ENCODE peak calls at places on chromosomes 12 and 14, in seven cellular contexts. One of them, this sample, is unnamed.

GRCh38 chr14:79248771-79249170 is 962.5 kb downstream of the DIO2 start:
- DNase-seq in GM23248: no peak
- DNase-seq in PC-3: no peak
- DNase-seq in MM.1S: no peak
- DNase-seq in OCI-LY7: no peak
- DNase-seq in neural progenitor cell: no peak
- DNase-seq in GM23338: no peak
- DNase-seq in this sample: no peak

GRCh38 chr12:69553626-69554248 is 31.5 kb upstream of the CCT2 start:
- DNase-seq in PC-3: peak; percentile 69
- DNase-seq in GM23338: no peak
- DNase-seq in neural progenitor cell: no peak
- DNase-seq in GM23248: peak; percentile 74
- DNase-seq in OCI-LY7: no peak
- DNase-seq in MM.1S: no peak
- DNase-seq in this sample: no peak

GRCh38 chr14:104361101-104361591 is 218.4 kb upstream of the C14orf180 start:
- DNase-seq in neural progenitor cell: no peak
- DNase-seq in OCI-LY7: no peak
- DNase-seq in GM23248: no peak
- DNase-seq in MM.1S: no peak
- DNase-seq in PC-3: no peak
- DNase-seq in GM23338: no peak
- DNase-seq in this sample: no peak

GRCh38 chr14:77000340-77001235 is 27.9 kb downstream of the IRF2BPL start:
- DNase-seq in PC-3: no peak
- DNase-seq in MM.1S: peak; percentile 77
- DNase-seq in GM23248: peak; percentile 89
- DNase-seq in OCI-LY7: peak; percentile 76
- DNase-seq in GM23338: peak; percentile 38
- DNase-seq in neural progenitor cell: peak; percentile 46
- DNase-seq in this sample: no peak

GRCh38 chr14:90545966-90546751 is 149.3 kb downstream of the CALM1 start:
- DNase-seq in PC-3: no peak
- DNase-seq in neural progenitor cell: no peak
- DNase-seq in OCI-LY7: no peak
- DNase-seq in MM.1S: no peak
- DNase-seq in GM23248: peak; percentile 9
- DNase-seq in GM23338: no peak
- DNase-seq in this sample: no peak

GRCh38 chr14:64476438-64476837 is 11.1 kb downstream of the AKAP5 start:
- DNase-seq in PC-3: no peak
- DNase-seq in OCI-LY7: no peak
- DNase-seq in neural progenitor cell: no peak
- DNase-seq in GM23248: no peak
- DNase-seq in MM.1S: no peak
- DNase-seq in GM23338: no peak
- DNase-seq in this sample: no peak

GRCh38 chr12:79400481-79400880 is 290.3 kb downstream of the PAWR start:
- DNase-seq in GM23338: no peak
- DNase-seq in PC-3: no peak
- DNase-seq in OCI-LY7: no peak
- DNase-seq in GM23248: no peak
- DNase-seq in neural progenitor cell: no peak
- DNase-seq in MM.1S: no peak
- DNase-seq in this sample: no peak

GRCh38 chr12:85804663-85805062 is 31.5 kb downstream of the RASSF9 start:
- DNase-seq in OCI-LY7: no peak
- DNase-seq in GM23338: no peak
- DNase-seq in neural progenitor cell: no peak
- DNase-seq in GM23248: peak; percentile 76
- DNase-seq in MM.1S: no peak
- DNase-seq in PC-3: no peak
- DNase-seq in this sample: no peak

GRCh38 chr12:50057000-50057841 is at the start of gene ASIC1:
- DNase-seq in OCI-LY7: peak; percentile 45
- DNase-seq in PC-3: peak; percentile 64
- DNase-seq in neural progenitor cell: peak; percentile 88
- DNase-seq in GM23248: peak; percentile 81
- DNase-seq in MM.1S: peak; percentile 37
- DNase-seq in GM23338: peak; percentile 79
- DNase-seq in this sample: peak; percentile 24

GRCh38 chr12:6941786-6942185 is 1.8 kb upstream of the RNU7-1 start:
- DNase-seq in neural progenitor cell: no peak
- DNase-seq in GM23248: no peak
- DNase-seq in GM23338: no peak
- DNase-seq in PC-3: no peak
- DNase-seq in OCI-LY7: no peak
- DNase-seq in MM.1S: no peak
- DNase-seq in this sample: no peak

GRCh38 chr14:102362084-102362483 is 606 bp downstream of the CINP start:
- DNase-seq in GM23248: peak; percentile 83
- DNase-seq in PC-3: peak; percentile 39
- DNase-seq in OCI-LY7: peak; percentile 4
- DNase-seq in MM.1S: no peak
- DNase-seq in GM23338: no peak
- DNase-seq in neural progenitor cell: peak; percentile 8
- DNase-seq in this sample: no peak

GRCh38 chr12:58249610-58250009 is 308.2 kb downstream of the ATP23 start:
- DNase-seq in OCI-LY7: no peak
- DNase-seq in MM.1S: no peak
- DNase-seq in GM23338: no peak
- DNase-seq in neural progenitor cell: no peak
- DNase-seq in GM23248: peak; percentile 4
- DNase-seq in PC-3: no peak
- DNase-seq in this sample: no peak

GRCh38 chr12:106296179-106296877 is 6.2 kb upstream of the TCP11L2 start:
- DNase-seq in GM23248: peak; percentile 92
- DNase-seq in MM.1S: no peak
- DNase-seq in PC-3: peak; percentile 98
- DNase-seq in neural progenitor cell: no peak
- DNase-seq in OCI-LY7: no peak
- DNase-seq in GM23338: no peak
- DNase-seq in this sample: peak; percentile 64

GRCh38 chr14:53011053-53011462 is 60.2 kb upstream of the FERMT2 start:
- DNase-seq in OCI-LY7: no peak
- DNase-seq in GM23248: peak; percentile 96
- DNase-seq in MM.1S: no peak
- DNase-seq in neural progenitor cell: peak; percentile 65
- DNase-seq in PC-3: peak; percentile 89
- DNase-seq in GM23338: peak; percentile 79
- DNase-seq in this sample: peak; percentile 21

GRCh38 chr12:87171356-87171755 is 857.8 kb downstream of the C12orf50 start:
- DNase-seq in PC-3: no peak
- DNase-seq in neural progenitor cell: no peak
- DNase-seq in GM23338: no peak
- DNase-seq in MM.1S: no peak
- DNase-seq in GM23248: no peak
- DNase-seq in OCI-LY7: no peak
- DNase-seq in this sample: no peak

GRCh38 chr12:49567302-49567610 is 686 bp downstream of the MCRS1 start:
- DNase-seq in MM.1S: no peak
- DNase-seq in neural progenitor cell: no peak
- DNase-seq in PC-3: no peak
- DNase-seq in GM23338: no peak
- DNase-seq in GM23248: no peak
- DNase-seq in OCI-LY7: no peak
- DNase-seq in this sample: no peak

GRCh38 chr12:2172486-2173214 is 119.9 kb downstream of the CACNA1C start:
- DNase-seq in GM23248: no peak
- DNase-seq in MM.1S: no peak
- DNase-seq in PC-3: no peak
- DNase-seq in GM23338: no peak
- DNase-seq in OCI-LY7: no peak
- DNase-seq in neural progenitor cell: no peak
- DNase-seq in this sample: no peak

GRCh38 chr14:74414380-74414779 is 11.6 kb downstream of the SYNDIG1L start:
- DNase-seq in neural progenitor cell: peak; percentile 77
- DNase-seq in MM.1S: no peak
- DNase-seq in GM23248: no peak
- DNase-seq in PC-3: peak; percentile 17
- DNase-seq in GM23338: peak; percentile 82
- DNase-seq in OCI-LY7: no peak
- DNase-seq in this sample: no peak

GRCh38 chr12:4849024-4849594 is 60.6 kb upstream of the KCNA1 start:
- DNase-seq in GM23248: peak; percentile 60
- DNase-seq in PC-3: peak; percentile 32
- DNase-seq in MM.1S: no peak
- DNase-seq in OCI-LY7: peak; percentile 53
- DNase-seq in neural progenitor cell: peak; percentile 42
- DNase-seq in GM23338: peak; percentile 35
- DNase-seq in this sample: no peak

GRCh38 chr12:128661216-128661550 is 162.6 kb downstream of the SLC15A4 start:
- DNase-seq in PC-3: no peak
- DNase-seq in neural progenitor cell: no peak
- DNase-seq in GM23338: no peak
- DNase-seq in MM.1S: no peak
- DNase-seq in OCI-LY7: no peak
- DNase-seq in GM23248: no peak
- DNase-seq in this sample: no peak

GRCh38 chr12:57983150-57983857 is 41.9 kb downstream of the ATP23 start:
- DNase-seq in OCI-LY7: peak; percentile 47
- DNase-seq in GM23338: peak; percentile 75
- DNase-seq in GM23248: peak; percentile 75
- DNase-seq in PC-3: peak; percentile 73
- DNase-seq in MM.1S: peak; percentile 34
- DNase-seq in neural progenitor cell: peak; percentile 71
- DNase-seq in this sample: peak; percentile 42

GRCh38 chr12:58596381-58596780 is 323.9 kb downstream of the LRIG3 start:
- DNase-seq in OCI-LY7: no peak
- DNase-seq in PC-3: peak; percentile 82
- DNase-seq in GM23338: no peak
- DNase-seq in MM.1S: no peak
- DNase-seq in GM23248: no peak
- DNase-seq in neural progenitor cell: no peak
- DNase-seq in this sample: no peak

DNA sequence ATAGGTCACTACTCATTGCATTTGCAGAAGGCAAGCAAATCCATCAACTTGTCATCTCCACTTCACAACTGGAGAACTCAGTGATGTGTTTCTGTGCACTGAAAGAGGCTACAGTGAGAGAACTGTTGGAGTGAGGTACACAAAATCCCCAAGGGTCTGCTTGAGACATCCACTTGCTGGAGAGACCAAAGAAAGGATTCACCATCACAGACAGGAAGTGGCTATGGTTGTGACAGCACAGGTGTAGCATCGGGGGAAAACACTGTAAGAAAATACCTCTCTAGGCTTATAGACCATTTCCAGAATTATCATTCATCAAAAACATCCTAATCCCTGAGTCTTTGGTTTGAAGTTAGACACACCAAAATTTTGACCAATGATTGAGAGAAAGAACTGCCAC is 201.3 kb upstream of the OR4E1 start:
- DNase-seq in MM.1S: peak; percentile 7
- DNase-seq in GM23248: no peak
- DNase-seq in OCI-LY7: peak; percentile 14
- DNase-seq in GM23338: no peak
- DNase-seq in PC-3: no peak
- DNase-seq in neural progenitor cell: no peak
- DNase-seq in this sample: no peak
- TF ChIP-seq EZH2phosphoT487 in MM.1S: no peak
- TF ChIP-seq EZH2phosphoT487 in GM23248: no peak
- TF ChIP-seq EZH2phosphoT487 in OCI-LY7: no peak
- TF ChIP-seq EZH2phosphoT487 in GM23338: no peak
- TF ChIP-seq EZH2phosphoT487 in PC-3: no peak
- TF ChIP-seq EZH2phosphoT487 in neural progenitor cell: no peak
- TF ChIP-seq EZH2phosphoT487 in this sample: no peak

DNA sequence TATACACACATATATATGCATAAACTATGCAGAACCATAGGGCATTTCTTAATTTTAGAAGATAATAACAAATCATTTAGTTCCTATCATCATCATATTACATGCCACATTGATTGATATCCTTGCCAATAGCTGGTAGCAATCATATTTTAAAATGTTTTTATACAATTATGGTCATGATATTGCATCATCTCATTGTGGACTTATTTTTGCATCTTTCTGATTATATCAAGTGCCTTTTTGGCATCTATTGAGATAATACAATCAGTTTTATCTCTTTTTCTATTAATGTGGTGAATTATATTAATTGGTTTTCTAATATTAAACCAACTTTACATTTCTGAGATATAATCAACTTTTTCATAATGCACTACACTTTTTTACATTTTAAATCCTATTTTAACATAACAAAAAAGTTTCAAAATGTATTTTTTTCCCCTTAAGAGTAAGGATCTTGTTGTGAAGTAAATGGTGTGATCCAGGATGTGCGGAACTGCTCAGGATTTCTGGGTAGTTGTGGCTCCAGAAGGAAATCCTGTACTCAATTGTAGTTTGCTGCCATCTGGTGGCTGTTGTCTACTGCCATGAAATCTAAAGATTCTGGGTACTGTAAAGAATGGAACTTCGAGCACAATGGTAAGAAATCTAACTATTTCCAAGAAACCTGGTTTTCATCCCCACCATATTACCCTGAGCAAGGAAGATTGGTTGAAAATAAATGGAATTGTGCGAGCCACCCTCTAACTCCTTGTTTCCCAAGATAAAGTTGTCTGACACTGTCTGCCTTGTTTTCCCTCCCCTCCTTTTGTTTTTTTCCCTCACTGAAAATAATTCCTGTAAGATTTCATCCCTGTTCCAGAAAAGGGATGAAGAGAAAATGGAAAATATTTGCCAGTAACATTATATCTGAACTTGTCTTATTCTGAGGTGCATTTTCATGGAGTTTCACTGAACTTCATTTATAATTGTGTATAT is 17.0 kb downstream of the OR9K2 start:
- DNase-seq in OCI-LY7: peak; percentile 76
- DNase-seq in GM23248: peak; percentile 80
- DNase-seq in MM.1S: peak; percentile 70
- DNase-seq in neural progenitor cell: peak; percentile 86
- DNase-seq in PC-3: peak; percentile 78
- DNase-seq in GM23338: peak; percentile 95
- DNase-seq in this sample: peak; percentile 41
- TF ChIP-seq EZH2phosphoT487 in OCI-LY7: no peak
- TF ChIP-seq EZH2phosphoT487 in GM23248: no peak
- TF ChIP-seq EZH2phosphoT487 in MM.1S: no peak
- TF ChIP-seq EZH2phosphoT487 in neural progenitor cell: no peak
- TF ChIP-seq EZH2phosphoT487 in PC-3: no peak
- TF ChIP-seq EZH2phosphoT487 in GM23338: no peak
- TF ChIP-seq EZH2phosphoT487 in this sample: no peak

DNA sequence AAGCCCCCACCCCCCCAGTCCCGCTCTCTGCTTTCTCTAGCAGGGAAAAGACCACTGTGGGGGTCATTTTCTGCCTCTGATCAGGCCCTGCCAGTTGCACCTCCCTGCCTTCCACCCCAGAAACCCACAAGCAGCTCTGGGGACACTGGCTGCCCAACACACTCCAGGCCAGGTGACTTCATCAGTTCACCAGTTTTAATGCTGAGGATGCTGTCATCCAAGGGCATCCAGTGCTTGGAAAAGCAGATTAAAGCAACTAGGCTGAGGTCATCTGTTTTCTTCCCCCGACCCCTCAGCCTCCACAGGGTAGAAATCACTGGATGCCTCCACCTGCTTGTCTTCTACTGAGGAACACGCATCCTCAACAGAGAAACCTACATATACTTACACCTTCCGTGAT is 282.4 kb downstream of the DPF3 start:
- DNase-seq in PC-3: no peak
- DNase-seq in OCI-LY7: no peak
- DNase-seq in neural progenitor cell: no peak
- DNase-seq in GM23248: no peak
- DNase-seq in MM.1S: no peak
- DNase-seq in GM23338: no peak
- DNase-seq in this sample: no peak
- TF ChIP-seq EZH2phosphoT487 in PC-3: no peak
- TF ChIP-seq EZH2phosphoT487 in OCI-LY7: no peak
- TF ChIP-seq EZH2phosphoT487 in neural progenitor cell: no peak
- TF ChIP-seq EZH2phosphoT487 in GM23248: no peak
- TF ChIP-seq EZH2phosphoT487 in MM.1S: no peak
- TF ChIP-seq EZH2phosphoT487 in GM23338: no peak
- TF ChIP-seq EZH2phosphoT487 in this sample: no peak

GRCh38 chr14:94992046-94992445 is 165.3 kb downstream of the DICER1 start:
- DNase-seq in neural progenitor cell: no peak
- DNase-seq in GM23338: no peak
- DNase-seq in MM.1S: no peak
- DNase-seq in OCI-LY7: no peak
- DNase-seq in GM23248: peak; percentile 39
- DNase-seq in PC-3: peak; percentile 63
- DNase-seq in this sample: no peak
- TF ChIP-seq EZH2phosphoT487 in neural progenitor cell: no peak
- TF ChIP-seq EZH2phosphoT487 in GM23338: no peak
- TF ChIP-seq EZH2phosphoT487 in MM.1S: no peak
- TF ChIP-seq EZH2phosphoT487 in OCI-LY7: no peak
- TF ChIP-seq EZH2phosphoT487 in GM23248: no peak
- TF ChIP-seq EZH2phosphoT487 in PC-3: no peak
- TF ChIP-seq EZH2phosphoT487 in this sample: no peak